ENCODE peak calls at places on chromosomes 12 and 14, in eight cellular contexts. One of them, this sample, is unnamed.

GRCh38 chr12:64706366-64706765 is 52.8 kb downstream of the GNS start:
- DNase-seq in BE2C: no peak
- DNase-seq in OCI-LY7: no peak
- DNase-seq in IMR-90: no peak
- DNase-seq in tibial artery: no peak
- DNase-seq in cardiac muscle cell: peak; percentile 22
- DNase-seq in right lobe of liver: no peak
- DNase-seq in hepatocyte: no peak
- DNase-seq in this sample: no peak

GRCh38 chr14:66174453-66174891 is 311.7 kb upstream of the CCDC196 start:
- DNase-seq in tibial artery: no peak
- DNase-seq in BE2C: no peak
- DNase-seq in IMR-90: no peak
- DNase-seq in hepatocyte: peak; percentile 15
- DNase-seq in right lobe of liver: no peak
- DNase-seq in OCI-LY7: no peak
- DNase-seq in cardiac muscle cell: peak; percentile 55
- DNase-seq in this sample: no peak

GRCh38 chr14:75341639-75342038 is 63.0 kb downstream of the FOS start:
- DNase-seq in IMR-90: no peak
- DNase-seq in hepatocyte: no peak
- DNase-seq in tibial artery: no peak
- DNase-seq in cardiac muscle cell: no peak
- DNase-seq in OCI-LY7: no peak
- DNase-seq in BE2C: no peak
- DNase-seq in right lobe of liver: no peak
- DNase-seq in this sample: no peak

GRCh38 chr12:117208811-117209455 is 18.7 kb upstream of the FBXO21 start:
- DNase-seq in right lobe of liver: no peak
- DNase-seq in tibial artery: no peak
- DNase-seq in IMR-90: no peak
- DNase-seq in BE2C: no peak
- DNase-seq in hepatocyte: no peak
- DNase-seq in cardiac muscle cell: no peak
- DNase-seq in OCI-LY7: no peak
- DNase-seq in this sample: no peak

GRCh38 chr12:79275631-79276030 is 411.1 kb downstream of the SYT1 start:
- DNase-seq in OCI-LY7: no peak
- DNase-seq in IMR-90: peak; percentile 44
- DNase-seq in cardiac muscle cell: no peak
- DNase-seq in hepatocyte: no peak
- DNase-seq in BE2C: no peak
- DNase-seq in right lobe of liver: no peak
- DNase-seq in tibial artery: no peak
- DNase-seq in this sample: no peak

GRCh38 chr14:21940887-21941855 is 267.6 kb upstream of the OR4E1 start:
- DNase-seq in BE2C: peak; percentile 8
- DNase-seq in right lobe of liver: no peak
- DNase-seq in IMR-90: peak; percentile 2
- DNase-seq in OCI-LY7: peak; percentile 52
- DNase-seq in tibial artery: no peak
- DNase-seq in hepatocyte: peak; percentile 44
- DNase-seq in cardiac muscle cell: peak; percentile 9
- DNase-seq in this sample: no peak

GRCh38 chr14:96747006-96747405 is 50.2 kb upstream of the VRK1 start:
- DNase-seq in right lobe of liver: no peak
- DNase-seq in cardiac muscle cell: no peak
- DNase-seq in hepatocyte: no peak
- DNase-seq in BE2C: no peak
- DNase-seq in tibial artery: no peak
- DNase-seq in IMR-90: no peak
- DNase-seq in OCI-LY7: no peak
- DNase-seq in this sample: no peak

GRCh38 chr12:116717466-116718457 is 20.1 kb downstream of the SPRING1 start:
- DNase-seq in BE2C: no peak
- DNase-seq in right lobe of liver: no peak
- DNase-seq in hepatocyte: no peak
- DNase-seq in OCI-LY7: no peak
- DNase-seq in IMR-90: peak; percentile 56
- DNase-seq in cardiac muscle cell: peak; percentile 80
- DNase-seq in tibial artery: peak; percentile 76
- DNase-seq in this sample: peak; percentile 32

GRCh38 chr14:21090194-21090939 is 8.1 kb downstream of the ZNF219 start:
- DNase-seq in IMR-90: no peak
- DNase-seq in BE2C: peak; percentile 59
- DNase-seq in hepatocyte: no peak
- DNase-seq in cardiac muscle cell: peak; percentile 21
- DNase-seq in OCI-LY7: peak; percentile 39
- DNase-seq in right lobe of liver: no peak
- DNase-seq in tibial artery: peak; percentile 69
- DNase-seq in this sample: no peak

GRCh38 chr14:58270628-58271027 is 26.0 kb downstream of the PSMA3 start:
- DNase-seq in BE2C: no peak
- DNase-seq in IMR-90: peak; percentile 67
- DNase-seq in OCI-LY7: no peak
- DNase-seq in right lobe of liver: no peak
- DNase-seq in hepatocyte: no peak
- DNase-seq in cardiac muscle cell: no peak
- DNase-seq in tibial artery: no peak
- DNase-seq in this sample: no peak

GRCh38 chr12:66742508-66743367 is 63.9 kb upstream of the GRIP1 start:
- DNase-seq in hepatocyte: no peak
- DNase-seq in IMR-90: no peak
- DNase-seq in OCI-LY7: peak; percentile 29
- DNase-seq in cardiac muscle cell: no peak
- DNase-seq in tibial artery: no peak
- DNase-seq in right lobe of liver: no peak
- DNase-seq in BE2C: no peak
- DNase-seq in this sample: no peak

GRCh38 chr12:104469066-104469465 is 12.3 kb downstream of the CHST11 start:
- DNase-seq in hepatocyte: no peak
- DNase-seq in right lobe of liver: no peak
- DNase-seq in IMR-90: no peak
- DNase-seq in cardiac muscle cell: no peak
- DNase-seq in BE2C: no peak
- DNase-seq in tibial artery: no peak
- DNase-seq in OCI-LY7: no peak
- DNase-seq in this sample: no peak

GRCh38 chr12:104471336-104471735 is 14.6 kb downstream of the CHST11 start:
- DNase-seq in OCI-LY7: no peak
- DNase-seq in tibial artery: no peak
- DNase-seq in hepatocyte: no peak
- DNase-seq in cardiac muscle cell: no peak
- DNase-seq in right lobe of liver: no peak
- DNase-seq in IMR-90: no peak
- DNase-seq in BE2C: no peak
- DNase-seq in this sample: no peak

GRCh38 chr12:104469523-104469922 is 12.8 kb downstream of the CHST11 start:
- DNase-seq in cardiac muscle cell: no peak
- DNase-seq in right lobe of liver: no peak
- DNase-seq in hepatocyte: no peak
- DNase-seq in tibial artery: no peak
- DNase-seq in BE2C: no peak
- DNase-seq in IMR-90: no peak
- DNase-seq in OCI-LY7: peak; percentile 70
- DNase-seq in this sample: no peak

GRCh38 chr12:104472748-104473147 is 16.0 kb downstream of the CHST11 start:
- DNase-seq in OCI-LY7: no peak
- DNase-seq in right lobe of liver: no peak
- DNase-seq in tibial artery: no peak
- DNase-seq in hepatocyte: no peak
- DNase-seq in IMR-90: no peak
- DNase-seq in cardiac muscle cell: no peak
- DNase-seq in BE2C: no peak
- DNase-seq in this sample: no peak

GRCh38 chr12:104470521-104470920 is 13.8 kb downstream of the CHST11 start:
- DNase-seq in hepatocyte: no peak
- DNase-seq in BE2C: no peak
- DNase-seq in cardiac muscle cell: no peak
- DNase-seq in right lobe of liver: no peak
- DNase-seq in IMR-90: no peak
- DNase-seq in OCI-LY7: no peak
- DNase-seq in tibial artery: no peak
- DNase-seq in this sample: no peak
- H3K4me1 ChIP-seq in hepatocyte: no peaks in the 10 kb centered on the region
- H3K4me1 ChIP-seq in BE2C: peaks cover 19% of the 10 kb centered on the region
- H3K4me1 ChIP-seq in cardiac muscle cell: peaks cover 14% of the 10 kb centered on the region
- H3K4me1 ChIP-seq in right lobe of liver: no peaks in the 10 kb centered on the region
- H3K4me1 ChIP-seq in IMR-90: no peaks in the 10 kb centered on the region
- H3K4me1 ChIP-seq in OCI-LY7: peaks cover 88% of the 10 kb centered on the region
- H3K4me1 ChIP-seq in tibial artery: no peaks in the 10 kb centered on the region
- H3K4me1 ChIP-seq in this sample: no peaks in the 10 kb centered on the region

DNA sequence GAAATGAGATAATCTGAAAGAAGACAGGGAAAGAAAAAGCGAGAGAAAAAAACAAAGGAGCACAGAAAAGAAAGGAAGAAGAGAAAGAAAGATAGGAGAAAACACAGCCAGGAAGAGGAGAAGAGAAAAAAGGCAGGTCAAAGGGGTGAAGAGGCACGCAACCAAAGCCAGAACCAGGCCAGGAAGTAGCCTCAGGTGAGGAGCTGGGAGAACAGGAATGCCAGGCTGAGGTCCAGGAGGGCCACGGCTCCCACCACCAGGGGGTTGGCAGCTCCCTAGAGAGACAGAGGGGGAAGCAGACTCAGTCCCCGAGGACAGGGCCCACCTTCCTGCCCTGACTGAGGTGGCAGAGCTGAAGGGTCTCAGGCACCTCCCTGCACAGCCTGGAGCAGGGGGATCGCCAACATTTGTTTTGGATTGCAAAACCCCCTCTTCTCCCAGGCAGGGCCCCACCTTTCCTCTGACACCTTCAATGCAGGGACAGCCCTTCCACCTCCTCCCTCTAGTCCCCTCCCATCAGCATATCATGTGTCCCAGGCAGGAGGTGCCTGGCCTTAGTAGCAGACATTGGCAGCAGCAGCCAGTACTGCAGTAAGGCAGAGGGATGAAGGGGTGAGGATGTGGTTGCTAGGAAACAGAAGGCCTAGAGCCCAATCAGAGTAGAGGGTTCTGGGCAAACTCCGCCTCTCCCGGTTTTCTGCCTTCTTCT is 2.0 kb upstream of the AP1G2 start:
- DNase-seq in right lobe of liver: no peak
- DNase-seq in BE2C: peak; percentile 59
- DNase-seq in OCI-LY7: no peak
- DNase-seq in IMR-90: no peak
- DNase-seq in cardiac muscle cell: peak; percentile 25
- DNase-seq in hepatocyte: no peak
- DNase-seq in tibial artery: no peak
- DNase-seq in this sample: no peak
- H3K4me1 ChIP-seq in right lobe of liver: no peaks in the 10 kb centered on the region
- H3K4me1 ChIP-seq in BE2C: peaks cover 15% of the 10 kb centered on the region
- H3K4me1 ChIP-seq in OCI-LY7: peaks cover 29% of the 10 kb centered on the region
- H3K4me1 ChIP-seq in IMR-90: peaks cover 2% of the 10 kb centered on the region
- H3K4me1 ChIP-seq in cardiac muscle cell: peaks cover 14% of the 10 kb centered on the region
- H3K4me1 ChIP-seq in hepatocyte: peaks cover 16% of the 10 kb centered on the region
- H3K4me1 ChIP-seq in tibial artery: no peaks in the 10 kb centered on the region
- H3K4me1 ChIP-seq in this sample: peaks cover 22% of the 10 kb centered on the region

DNA sequence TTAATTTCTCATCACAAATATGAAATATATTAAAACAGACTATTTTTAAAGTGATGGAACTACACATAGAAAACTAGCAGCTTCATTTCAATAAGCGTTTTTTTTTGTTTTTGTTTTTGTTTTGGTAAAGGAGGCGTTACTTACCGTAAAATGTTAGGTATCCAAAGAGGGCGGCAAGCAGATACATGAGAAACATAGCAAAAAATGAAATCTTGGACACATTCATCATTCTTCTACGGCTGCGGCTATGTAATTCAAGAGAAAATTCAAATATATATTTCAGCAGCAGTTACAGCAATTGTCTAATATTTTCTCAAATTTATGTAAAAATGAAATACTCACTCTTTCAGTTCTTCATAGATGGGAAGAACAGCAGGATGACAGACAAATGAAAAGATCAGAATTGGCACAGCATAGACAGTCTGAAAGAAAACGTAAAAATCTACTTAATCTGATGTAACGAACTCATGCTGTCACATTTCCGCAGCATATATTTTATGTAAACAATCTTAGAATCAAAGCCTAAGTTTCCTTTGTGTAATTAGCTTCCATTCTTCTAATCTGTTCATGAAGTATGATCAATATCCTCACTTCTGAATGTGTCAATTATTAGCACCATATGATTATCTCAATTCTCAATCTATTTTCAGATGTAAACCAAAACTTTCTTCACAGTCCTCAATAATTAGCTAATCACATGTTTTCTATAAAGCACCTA is 8.8 kb downstream of the SLC38A2 start:
- DNase-seq in tibial artery: no peak
- DNase-seq in BE2C: no peak
- DNase-seq in cardiac muscle cell: no peak
- DNase-seq in hepatocyte: no peak
- DNase-seq in OCI-LY7: no peak
- DNase-seq in IMR-90: no peak
- DNase-seq in right lobe of liver: no peak
- DNase-seq in this sample: no peak
- H3K4me1 ChIP-seq in tibial artery: peaks cover 4% of the 10 kb centered on the region
- H3K4me1 ChIP-seq in BE2C: peaks cover 5% of the 10 kb centered on the region
- H3K4me1 ChIP-seq in cardiac muscle cell: peaks cover 13% of the 10 kb centered on the region
- H3K4me1 ChIP-seq in hepatocyte: peaks cover 45% of the 10 kb centered on the region
- H3K4me1 ChIP-seq in OCI-LY7: peaks cover 8% of the 10 kb centered on the region
- H3K4me1 ChIP-seq in IMR-90: peaks cover 2% of the 10 kb centered on the region
- H3K4me1 ChIP-seq in right lobe of liver: peaks cover 25% of the 10 kb centered on the region
- H3K4me1 ChIP-seq in this sample: peaks cover 94% of the 10 kb centered on the region

GRCh38 chr14:71647086-71647784 is 285.0 kb upstream of the RGS6 start:
- DNase-seq in right lobe of liver: no peak
- DNase-seq in hepatocyte: peak; percentile 44
- DNase-seq in OCI-LY7: no peak
- DNase-seq in tibial artery: no peak
- DNase-seq in IMR-90: no peak
- DNase-seq in cardiac muscle cell: no peak
- DNase-seq in BE2C: no peak
- DNase-seq in this sample: peak; percentile 15

GRCh38 chr14:71650187-71650586 is 282.0 kb upstream of the RGS6 start:
- DNase-seq in tibial artery: no peak
- DNase-seq in hepatocyte: no peak
- DNase-seq in right lobe of liver: no peak
- DNase-seq in cardiac muscle cell: no peak
- DNase-seq in BE2C: no peak
- DNase-seq in OCI-LY7: no peak
- DNase-seq in IMR-90: peak; percentile 23
- DNase-seq in this sample: no peak

GRCh38 chr14:71645656-71646055 is 286.6 kb upstream of the RGS6 start:
- DNase-seq in right lobe of liver: no peak
- DNase-seq in cardiac muscle cell: peak; percentile 70
- DNase-seq in tibial artery: no peak
- DNase-seq in OCI-LY7: no peak
- DNase-seq in IMR-90: peak; percentile 77
- DNase-seq in hepatocyte: no peak
- DNase-seq in BE2C: no peak
- DNase-seq in this sample: no peak

GRCh38 chr14:71648725-71649124 is 283.5 kb upstream of the RGS6 start:
- DNase-seq in IMR-90: no peak
- DNase-seq in OCI-LY7: no peak
- DNase-seq in right lobe of liver: no peak
- DNase-seq in BE2C: no peak
- DNase-seq in hepatocyte: no peak
- DNase-seq in tibial artery: no peak
- DNase-seq in cardiac muscle cell: no peak
- DNase-seq in this sample: no peak

DNA sequence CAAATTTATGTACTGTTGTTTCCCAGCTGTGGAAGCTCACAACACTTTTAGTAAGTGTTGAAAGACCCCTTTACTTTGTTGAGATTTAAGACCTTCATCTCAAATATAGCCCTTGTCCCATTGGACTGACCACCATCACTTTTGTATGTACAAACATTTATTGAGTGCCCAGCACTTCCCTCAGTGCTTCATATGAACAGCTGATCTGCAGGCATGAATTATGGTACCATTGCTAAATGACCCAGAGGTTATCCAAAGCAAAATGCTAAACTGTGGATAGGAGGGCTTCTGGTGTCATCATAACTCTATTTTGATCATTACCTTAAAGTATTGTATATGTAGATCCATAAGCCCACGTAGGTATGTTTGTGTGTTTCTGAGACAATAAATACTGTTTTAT is 285.7 kb upstream of the RGS6 start:
- DNase-seq in OCI-LY7: no peak
- DNase-seq in IMR-90: no peak
- DNase-seq in tibial artery: no peak
- DNase-seq in right lobe of liver: no peak
- DNase-seq in BE2C: no peak
- DNase-seq in hepatocyte: no peak
- DNase-seq in cardiac muscle cell: no peak
- DNase-seq in this sample: no peak
- H3K4me1 ChIP-seq in OCI-LY7: no peaks in the 10 kb centered on the region
- H3K4me1 ChIP-seq in IMR-90: peaks cover 4% of the 10 kb centered on the region
- H3K4me1 ChIP-seq in tibial artery: no peaks in the 10 kb centered on the region
- H3K4me1 ChIP-seq in right lobe of liver: no peaks in the 10 kb centered on the region
- H3K4me1 ChIP-seq in BE2C: peaks cover 6% of the 10 kb centered on the region
- H3K4me1 ChIP-seq in hepatocyte: peaks cover 25% of the 10 kb centered on the region
- H3K4me1 ChIP-seq in cardiac muscle cell: peaks cover 7% of the 10 kb centered on the region
- H3K4me1 ChIP-seq in this sample: peaks cover 16% of the 10 kb centered on the region

This sample was measured in body of pancreas.